ENCODE peak calls at places on chromosomes 12 and 14, in eight cellular contexts. C is activated CD8-positive, alpha-beta memory T cell treated with anti-CD3 and anti-CD28 coated beads for 1 hour; R is A549; E is left cardiac atrium; Y is iPS DF 6.9; U is NCI-H1092 treated with DMSO at 0.1 percent for 48 hours; L is DMS153; I is NCI-H345. Q is an unnamed sample.

GRCh38 chr14:104030958-104031357 is 54.5 kb upstream of the ASPG start:
- DNase-seq in C (no peak), R (no peak), E (no peak), Y (no peak), U (no peak), L (no peak), I (no peak), Q (no peak)

GRCh38 chr12:66779466-66779865 is 100.6 kb upstream of the GRIP1 start:
- DNase-seq in C (no peak), R (no peak), E (no peak), Y (no peak), U (no peak), L (no peak), I (no peak), Q (no peak)

GRCh38 chr14:100304825-100305445 is 1.3 kb downstream of the SLC25A29 start:
- DNase-seq in C (no peak), R (peak; percentile 35), E (peak; percentile 83), Y (no peak), U (peak; percentile 60), L (no peak), I (peak; percentile 85), Q (peak; percentile 74)

GRCh38 chr12:81644503-81644902 is 114.6 kb downstream of the PPFIA2 start:
- DNase-seq in C (no peak), R (peak; percentile 42), E (no peak), Y (no peak), U (peak; percentile 60), L (peak; percentile 69), I (peak; percentile 47), Q (no peak)

GRCh38 chr12:56778756-56779155 is 15.6 kb downstream of the HSD17B6 start:
- DNase-seq in C (no peak), R (no peak), E (no peak), Y (no peak), U (no peak), L (no peak), I (no peak), Q (no peak)

GRCh38 chr14:100393906-100394732 is 71.0 kb downstream of the SLC25A47 start:
- DNase-seq in C (no peak), R (no peak), E (no peak), Y (no peak), U (no peak), L (no peak), I (no peak), Q (no peak)

GRCh38 chr14:71693373-71693772 is 238.9 kb upstream of the RGS6 start:
- DNase-seq in C (no peak), R (no peak), E (no peak), Y (no peak), U (no peak), L (no peak), I (no peak), Q (no peak)

GRCh38 chr14:53741379-53742225 is 215.0 kb downstream of the BMP4 start:
- DNase-seq in C (no peak), R (no peak), E (no peak), Y (no peak), U (no peak), L (no peak), I (no peak), Q (no peak)

GRCh38 chr12:112901271-112901670 is 5.5 kb upstream of the OAS1 start:
- DNase-seq in C (no peak), R (no peak), E (no peak), Y (no peak), U (peak; percentile 97), L (no peak), I (no peak), Q (no peak)

GRCh38 chr12:9673404-9674225 is 4.1 kb downstream of the CLEC2D start:
- DNase-seq in C (no peak), R (peak; percentile 53), E (peak; percentile 64), Y (no peak), U (no peak), L (no peak), I (no peak), Q (peak; percentile 71)

GRCh38 chr14:33210304-33210703 is 271.6 kb downstream of the NPAS3 start:
- DNase-seq in C (no peak), R (no peak), E (no peak), Y (peak; percentile 11), U (no peak), L (no peak), I (no peak), Q (no peak)

GRCh38 chr12:109744026-109744425 is 30.4 kb downstream of the FAM222A start:
- DNase-seq in C (no peak), R (no peak), E (peak; percentile 10), Y (no peak), U (no peak), L (no peak), I (no peak), Q (peak; percentile 17)

GRCh38 chr14:94612174-94612573 is at the start of gene SERPINA3:
- DNase-seq in C (no peak), R (no peak), E (no peak), Y (no peak), U (no peak), L (no peak), I (no peak), Q (no peak)

GRCh38 chr12:13093191-13093849 is 10.1 kb downstream of the GSG1 start:
- DNase-seq in C (no peak), R (no peak), E (no peak), Y (no peak), U (no peak), L (no peak), I (no peak), Q (no peak)

GRCh38 chr14:29927596-29928341 is at the start of gene PRKD1:
- DNase-seq in C (no peak), R (peak; percentile 66), E (peak; percentile 73), Y (no peak), U (peak; percentile 70), L (peak; percentile 23), I (peak; percentile 48), Q (peak; percentile 71)

GRCh38 chr12:73892181-73892580 is 645.5 kb upstream of the ATXN7L3B start:
- DNase-seq in C (no peak), R (peak; percentile 18), E (no peak), Y (no peak), U (no peak), L (no peak), I (no peak), Q (no peak)

GRCh38 chr12:57958061-57958657 is 16.8 kb downstream of the ATP23 start:
- DNase-seq in C (no peak), R (no peak), E (no peak), Y (no peak), U (no peak), L (no peak), I (no peak), Q (no peak)

GRCh38 chr14:61388173-61388975 is 67.0 kb downstream of the PRKCH start:
- DNase-seq in C (no peak), R (no peak), E (no peak), Y (no peak), U (no peak), L (peak; percentile 97), I (peak; percentile 41), Q (no peak)

GRCh38 chr14:61322011-61322798 is 826 bp downstream of the PRKCH start:
- DNase-seq in C (no peak), R (no peak), E (peak; percentile 59), Y (no peak), U (peak; percentile 22), L (no peak), I (no peak), Q (peak; percentile 67)

GRCh38 chr12:2302711-2303255 is 250.0 kb downstream of the CACNA1C start:
- DNase-seq in C (no peak), R (no peak), E (no peak), Y (no peak), U (no peak), L (no peak), I (no peak), Q (no peak)

GRCh38 chr12:64450711-64451486 is 1.0 kb upstream of the TBK1 start:
- DNase-seq in C (no peak), R (no peak), E (no peak), Y (no peak), U (peak; percentile 23), L (peak; percentile 0), I (peak; percentile 28), Q (no peak)

GRCh38 chr12:16300222-16300621 is 22.7 kb upstream of the SLC15A5 start:
- DNase-seq in C (no peak), R (no peak), E (no peak), Y (no peak), U (no peak), L (no peak), I (no peak), Q (no peak)

GRCh38 chr12:130041983-130042812 is 120.1 kb upstream of the FZD10 start:
- DNase-seq in C (peak; percentile 6), R (no peak), E (peak; percentile 47), Y (no peak), U (peak; percentile 42), L (peak; percentile 14), I (peak; percentile 63), Q (no peak)

GRCh38 chr12:132764231-132764630 is 2.6 kb upstream of the ANKLE2 start:
- DNase-seq in C (no peak), R (no peak), E (no peak), Y (no peak), U (no peak), L (no peak), I (no peak), Q (no peak)

GRCh38 chr12:3236345-3237153 is 159.4 kb downstream of the TSPAN9 start:
- DNase-seq in C (no peak), R (peak; percentile 44), E (peak; percentile 64), Y (no peak), U (no peak), L (no peak), I (no peak), Q (no peak)

GRCh38 chr14:55249423-55249822 is 21.8 kb upstream of the FBXO34 start:
- DNase-seq in C (no peak), R (no peak), E (no peak), Y (no peak), U (no peak), L (no peak), I (no peak), Q (no peak)

GRCh38 chr14:79248771-79249170 is 962.5 kb downstream of the DIO2 start:
- DNase-seq in C (no peak), R (no peak), E (no peak), Y (no peak), U (no peak), L (no peak), I (no peak), Q (no peak)

GRCh38 chr14:96574633-96575191 is 72.5 kb downstream of the PAPOLA start:
- DNase-seq in C (no peak), R (no peak), E (no peak), Y (no peak), U (peak; percentile 57), L (peak; percentile 21), I (peak; percentile 48), Q (no peak)

GRCh38 chr12:124519741-124520140 is 47.7 kb downstream of the NCOR2 start:
- DNase-seq in C (no peak), R (no peak), E (no peak), Y (no peak), U (no peak), L (no peak), I (no peak), Q (no peak)

GRCh38 chr12:66733839-66734238 is 55.0 kb upstream of the GRIP1 start:
- DNase-seq in C (no peak), R (no peak), E (no peak), Y (peak; percentile 9), U (no peak), L (no peak), I (no peak), Q (no peak)

GRCh38 chr14:89366580-89367448 is 50.2 kb downstream of the FOXN3 start:
- DNase-seq in C (no peak), R (no peak), E (no peak), Y (no peak), U (peak; percentile 76), L (no peak), I (no peak), Q (no peak)

GRCh38 chr12:108850854-108851573 is 6.4 kb downstream of the SSH1 start:
- DNase-seq in C (no peak), R (peak; percentile 89), E (peak; percentile 77), Y (no peak), U (no peak), L (no peak), I (no peak), Q (peak; percentile 85)

GRCh38 chr12:75837700-75838099 is 193.9 kb downstream of the PHLDA1 start:
- DNase-seq in C (no peak), R (no peak), E (no peak), Y (no peak), U (no peak), L (no peak), I (no peak), Q (no peak)

GRCh38 chr12:42469355-42470006 is 120.1 kb downstream of the PRICKLE1 start:
- DNase-seq in C (no peak), R (no peak), E (no peak), Y (no peak), U (no peak), L (no peak), I (no peak), Q (no peak)